ENCODE peak calls at places on chromosomes 5 and 9, in eight cellular contexts. One of them, this sample, is unnamed.

GRCh38 chr9:16143947-16144890 is 591.4 kb downstream of the CCDC171 start:
- DNase-seq in T-helper 2 cell: no peak
- DNase-seq in activated T-helper 1 cell treated with Interleukin-2 at 50 U/mL for 16 hours: no peak
- DNase-seq in naive thymus-derived CD8-positive, alpha-beta T cell: no peak
- DNase-seq in NCI-H774: no peak
- DNase-seq in stimulated activated naive CD8-positive, alpha-beta T cell treated with anti-CD3 and anti-CD28 coated beads, Interleukin-15, Interleukin-2, amounts not matched to agents 100 U/mL and 50 U/mL, for 24 hours: no peak
- DNase-seq in activated CD8-positive, alpha-beta T cell treated with anti-CD3 and anti-CD28 coated beads for 36 hours: no peak
- DNase-seq in CD8-positive, alpha-beta memory T cell: no peak
- DNase-seq in this sample: no peak

GRCh38 chr5:172186114-172186695 is 1.8 kb downstream of the STK10 start:
- DNase-seq in T-helper 2 cell: no peak
- DNase-seq in activated T-helper 1 cell treated with Interleukin-2 at 50 U/mL for 16 hours: no peak
- DNase-seq in naive thymus-derived CD8-positive, alpha-beta T cell: no peak
- DNase-seq in NCI-H774: no peak
- DNase-seq in stimulated activated naive CD8-positive, alpha-beta T cell treated with anti-CD3 and anti-CD28 coated beads, Interleukin-15, Interleukin-2, amounts not matched to agents 100 U/mL and 50 U/mL, for 24 hours: no peak
- DNase-seq in activated CD8-positive, alpha-beta T cell treated with anti-CD3 and anti-CD28 coated beads for 36 hours: no peak
- DNase-seq in CD8-positive, alpha-beta memory T cell: no peak
- DNase-seq in this sample: no peak

GRCh38 chr9:134406366-134407122 is 80.3 kb downstream of the RXRA start:
- DNase-seq in T-helper 2 cell: no peak
- DNase-seq in activated T-helper 1 cell treated with Interleukin-2 at 50 U/mL for 16 hours: no peak
- DNase-seq in naive thymus-derived CD8-positive, alpha-beta T cell: no peak
- DNase-seq in NCI-H774: no peak
- DNase-seq in stimulated activated naive CD8-positive, alpha-beta T cell treated with anti-CD3 and anti-CD28 coated beads, Interleukin-15, Interleukin-2, amounts not matched to agents 100 U/mL and 50 U/mL, for 24 hours: no peak
- DNase-seq in activated CD8-positive, alpha-beta T cell treated with anti-CD3 and anti-CD28 coated beads for 36 hours: no peak
- DNase-seq in CD8-positive, alpha-beta memory T cell: no peak
- DNase-seq in this sample: no peak

GRCh38 chr9:111559000-111559610 is 34.1 kb downstream of the ZNF483 start:
- DNase-seq in T-helper 2 cell: no peak
- DNase-seq in activated T-helper 1 cell treated with Interleukin-2 at 50 U/mL for 16 hours: no peak
- DNase-seq in naive thymus-derived CD8-positive, alpha-beta T cell: no peak
- DNase-seq in NCI-H774: no peak
- DNase-seq in stimulated activated naive CD8-positive, alpha-beta T cell treated with anti-CD3 and anti-CD28 coated beads, Interleukin-15, Interleukin-2, amounts not matched to agents 100 U/mL and 50 U/mL, for 24 hours: no peak
- DNase-seq in activated CD8-positive, alpha-beta T cell treated with anti-CD3 and anti-CD28 coated beads for 36 hours: no peak
- DNase-seq in CD8-positive, alpha-beta memory T cell: no peak
- DNase-seq in this sample: no peak

GRCh38 chr9:127446720-127447415 is 4.3 kb downstream of the RPL12 start:
- DNase-seq in T-helper 2 cell: no peak
- DNase-seq in activated T-helper 1 cell treated with Interleukin-2 at 50 U/mL for 16 hours: no peak
- DNase-seq in naive thymus-derived CD8-positive, alpha-beta T cell: no peak
- DNase-seq in NCI-H774: no peak
- DNase-seq in stimulated activated naive CD8-positive, alpha-beta T cell treated with anti-CD3 and anti-CD28 coated beads, Interleukin-15, Interleukin-2, amounts not matched to agents 100 U/mL and 50 U/mL, for 24 hours: no peak
- DNase-seq in activated CD8-positive, alpha-beta T cell treated with anti-CD3 and anti-CD28 coated beads for 36 hours: no peak
- DNase-seq in CD8-positive, alpha-beta memory T cell: no peak
- DNase-seq in this sample: no peak

GRCh38 chr5:180636403-180637075 is 12.9 kb downstream of the FLT4 start:
- DNase-seq in T-helper 2 cell: no peak
- DNase-seq in activated T-helper 1 cell treated with Interleukin-2 at 50 U/mL for 16 hours: no peak
- DNase-seq in naive thymus-derived CD8-positive, alpha-beta T cell: no peak
- DNase-seq in NCI-H774: no peak
- DNase-seq in stimulated activated naive CD8-positive, alpha-beta T cell treated with anti-CD3 and anti-CD28 coated beads, Interleukin-15, Interleukin-2, amounts not matched to agents 100 U/mL and 50 U/mL, for 24 hours: no peak
- DNase-seq in activated CD8-positive, alpha-beta T cell treated with anti-CD3 and anti-CD28 coated beads for 36 hours: no peak
- DNase-seq in CD8-positive, alpha-beta memory T cell: no peak
- DNase-seq in this sample: no peak

GRCh38 chr9:22175972-22176545 is 167.0 kb upstream of the CDKN2B start:
- DNase-seq in T-helper 2 cell: peak
- DNase-seq in activated T-helper 1 cell treated with Interleukin-2 at 50 U/mL for 16 hours: no peak
- DNase-seq in naive thymus-derived CD8-positive, alpha-beta T cell: no peak
- DNase-seq in NCI-H774: no peak
- DNase-seq in stimulated activated naive CD8-positive, alpha-beta T cell treated with anti-CD3 and anti-CD28 coated beads, Interleukin-15, Interleukin-2, amounts not matched to agents 100 U/mL and 50 U/mL, for 24 hours: no peak
- DNase-seq in activated CD8-positive, alpha-beta T cell treated with anti-CD3 and anti-CD28 coated beads for 36 hours: no peak
- DNase-seq in CD8-positive, alpha-beta memory T cell: no peak
- DNase-seq in this sample: no peak

GRCh38 chr9:98886691-98887229 is 56.9 kb upstream of the COL15A1 start:
- DNase-seq in T-helper 2 cell: no peak
- DNase-seq in activated T-helper 1 cell treated with Interleukin-2 at 50 U/mL for 16 hours: no peak
- DNase-seq in naive thymus-derived CD8-positive, alpha-beta T cell: no peak
- DNase-seq in NCI-H774: no peak
- DNase-seq in stimulated activated naive CD8-positive, alpha-beta T cell treated with anti-CD3 and anti-CD28 coated beads, Interleukin-15, Interleukin-2, amounts not matched to agents 100 U/mL and 50 U/mL, for 24 hours: no peak
- DNase-seq in activated CD8-positive, alpha-beta T cell treated with anti-CD3 and anti-CD28 coated beads for 36 hours: no peak
- DNase-seq in CD8-positive, alpha-beta memory T cell: no peak
- DNase-seq in this sample: no peak

GRCh38 chr5:40549611-40550010 is 130.1 kb upstream of the PTGER4 start:
- DNase-seq in T-helper 2 cell: no peak
- DNase-seq in activated T-helper 1 cell treated with Interleukin-2 at 50 U/mL for 16 hours: no peak
- DNase-seq in naive thymus-derived CD8-positive, alpha-beta T cell: no peak
- DNase-seq in NCI-H774: no peak
- DNase-seq in stimulated activated naive CD8-positive, alpha-beta T cell treated with anti-CD3 and anti-CD28 coated beads, Interleukin-15, Interleukin-2, amounts not matched to agents 100 U/mL and 50 U/mL, for 24 hours: no peak
- DNase-seq in activated CD8-positive, alpha-beta T cell treated with anti-CD3 and anti-CD28 coated beads for 36 hours: no peak
- DNase-seq in CD8-positive, alpha-beta memory T cell: no peak
- DNase-seq in this sample: no peak

GRCh38 chr5:55218966-55219365 is 8.1 kb downstream of the MCIDAS start:
- DNase-seq in T-helper 2 cell: no peak
- DNase-seq in activated T-helper 1 cell treated with Interleukin-2 at 50 U/mL for 16 hours: no peak
- DNase-seq in naive thymus-derived CD8-positive, alpha-beta T cell: no peak
- DNase-seq in NCI-H774: peak
- DNase-seq in stimulated activated naive CD8-positive, alpha-beta T cell treated with anti-CD3 and anti-CD28 coated beads, Interleukin-15, Interleukin-2, amounts not matched to agents 100 U/mL and 50 U/mL, for 24 hours: no peak
- DNase-seq in activated CD8-positive, alpha-beta T cell treated with anti-CD3 and anti-CD28 coated beads for 36 hours: no peak
- DNase-seq in CD8-positive, alpha-beta memory T cell: no peak
- DNase-seq in this sample: no peak

GRCh38 chr5:79878721-79879336 is 112.2 kb downstream of the MTX3 start:
- DNase-seq in T-helper 2 cell: peak
- DNase-seq in activated T-helper 1 cell treated with Interleukin-2 at 50 U/mL for 16 hours: no peak
- DNase-seq in naive thymus-derived CD8-positive, alpha-beta T cell: no peak
- DNase-seq in NCI-H774: no peak
- DNase-seq in stimulated activated naive CD8-positive, alpha-beta T cell treated with anti-CD3 and anti-CD28 coated beads, Interleukin-15, Interleukin-2, amounts not matched to agents 100 U/mL and 50 U/mL, for 24 hours: peak
- DNase-seq in activated CD8-positive, alpha-beta T cell treated with anti-CD3 and anti-CD28 coated beads for 36 hours: peak
- DNase-seq in CD8-positive, alpha-beta memory T cell: no peak
- DNase-seq in this sample: peak

GRCh38 chr5:169581580-169582227 is 1.9 kb upstream of the SPDL1 start:
- DNase-seq in T-helper 2 cell: peak
- DNase-seq in activated T-helper 1 cell treated with Interleukin-2 at 50 U/mL for 16 hours: peak
- DNase-seq in naive thymus-derived CD8-positive, alpha-beta T cell: peak
- DNase-seq in NCI-H774: peak
- DNase-seq in stimulated activated naive CD8-positive, alpha-beta T cell treated with anti-CD3 and anti-CD28 coated beads, Interleukin-15, Interleukin-2, amounts not matched to agents 100 U/mL and 50 U/mL, for 24 hours: peak
- DNase-seq in activated CD8-positive, alpha-beta T cell treated with anti-CD3 and anti-CD28 coated beads for 36 hours: peak
- DNase-seq in CD8-positive, alpha-beta memory T cell: peak
- DNase-seq in this sample: peak

GRCh38 chr5:128553747-128554146 is 15.7 kb upstream of the FBN2 start:
- DNase-seq in T-helper 2 cell: no peak
- DNase-seq in activated T-helper 1 cell treated with Interleukin-2 at 50 U/mL for 16 hours: no peak
- DNase-seq in naive thymus-derived CD8-positive, alpha-beta T cell: no peak
- DNase-seq in NCI-H774: no peak
- DNase-seq in stimulated activated naive CD8-positive, alpha-beta T cell treated with anti-CD3 and anti-CD28 coated beads, Interleukin-15, Interleukin-2, amounts not matched to agents 100 U/mL and 50 U/mL, for 24 hours: no peak
- DNase-seq in activated CD8-positive, alpha-beta T cell treated with anti-CD3 and anti-CD28 coated beads for 36 hours: no peak
- DNase-seq in CD8-positive, alpha-beta memory T cell: no peak
- DNase-seq in this sample: no peak

GRCh38 chr9:124770359-124771020 is 621 bp downstream of the NR6A1 start:
- DNase-seq in T-helper 2 cell: no peak
- DNase-seq in activated T-helper 1 cell treated with Interleukin-2 at 50 U/mL for 16 hours: no peak
- DNase-seq in naive thymus-derived CD8-positive, alpha-beta T cell: no peak
- DNase-seq in NCI-H774: no peak
- DNase-seq in stimulated activated naive CD8-positive, alpha-beta T cell treated with anti-CD3 and anti-CD28 coated beads, Interleukin-15, Interleukin-2, amounts not matched to agents 100 U/mL and 50 U/mL, for 24 hours: peak
- DNase-seq in activated CD8-positive, alpha-beta T cell treated with anti-CD3 and anti-CD28 coated beads for 36 hours: peak
- DNase-seq in CD8-positive, alpha-beta memory T cell: peak
- DNase-seq in this sample: peak

GRCh38 chr9:20898885-20899554 is 132.4 kb downstream of the HACD4 start:
- DNase-seq in T-helper 2 cell: no peak
- DNase-seq in activated T-helper 1 cell treated with Interleukin-2 at 50 U/mL for 16 hours: no peak
- DNase-seq in naive thymus-derived CD8-positive, alpha-beta T cell: no peak
- DNase-seq in NCI-H774: no peak
- DNase-seq in stimulated activated naive CD8-positive, alpha-beta T cell treated with anti-CD3 and anti-CD28 coated beads, Interleukin-15, Interleukin-2, amounts not matched to agents 100 U/mL and 50 U/mL, for 24 hours: no peak
- DNase-seq in activated CD8-positive, alpha-beta T cell treated with anti-CD3 and anti-CD28 coated beads for 36 hours: peak
- DNase-seq in CD8-positive, alpha-beta memory T cell: no peak
- DNase-seq in this sample: peak

GRCh38 chr5:84378420-84378819 is 6.3 kb downstream of the EDIL3 start:
- DNase-seq in T-helper 2 cell: no peak
- DNase-seq in activated T-helper 1 cell treated with Interleukin-2 at 50 U/mL for 16 hours: no peak
- DNase-seq in naive thymus-derived CD8-positive, alpha-beta T cell: no peak
- DNase-seq in NCI-H774: no peak
- DNase-seq in stimulated activated naive CD8-positive, alpha-beta T cell treated with anti-CD3 and anti-CD28 coated beads, Interleukin-15, Interleukin-2, amounts not matched to agents 100 U/mL and 50 U/mL, for 24 hours: no peak
- DNase-seq in activated CD8-positive, alpha-beta T cell treated with anti-CD3 and anti-CD28 coated beads for 36 hours: no peak
- DNase-seq in CD8-positive, alpha-beta memory T cell: no peak
- DNase-seq in this sample: no peak

GRCh38 chr9:126456802-126457547 is 130.3 kb downstream of the MVB12B start:
- DNase-seq in T-helper 2 cell: no peak
- DNase-seq in activated T-helper 1 cell treated with Interleukin-2 at 50 U/mL for 16 hours: no peak
- DNase-seq in naive thymus-derived CD8-positive, alpha-beta T cell: no peak
- DNase-seq in NCI-H774: no peak
- DNase-seq in stimulated activated naive CD8-positive, alpha-beta T cell treated with anti-CD3 and anti-CD28 coated beads, Interleukin-15, Interleukin-2, amounts not matched to agents 100 U/mL and 50 U/mL, for 24 hours: no peak
- DNase-seq in activated CD8-positive, alpha-beta T cell treated with anti-CD3 and anti-CD28 coated beads for 36 hours: no peak
- DNase-seq in CD8-positive, alpha-beta memory T cell: no peak
- DNase-seq in this sample: peak

GRCh38 chr5:135075621-135076585 is 41.9 kb upstream of the PITX1 start:
- DNase-seq in T-helper 2 cell: no peak
- DNase-seq in activated T-helper 1 cell treated with Interleukin-2 at 50 U/mL for 16 hours: no peak
- DNase-seq in naive thymus-derived CD8-positive, alpha-beta T cell: no peak
- DNase-seq in NCI-H774: no peak
- DNase-seq in stimulated activated naive CD8-positive, alpha-beta T cell treated with anti-CD3 and anti-CD28 coated beads, Interleukin-15, Interleukin-2, amounts not matched to agents 100 U/mL and 50 U/mL, for 24 hours: no peak
- DNase-seq in activated CD8-positive, alpha-beta T cell treated with anti-CD3 and anti-CD28 coated beads for 36 hours: no peak
- DNase-seq in CD8-positive, alpha-beta memory T cell: no peak
- DNase-seq in this sample: no peak

GRCh38 chr5:28265877-28266276 is 1227.5 kb upstream of the CDH9 start:
- DNase-seq in T-helper 2 cell: no peak
- DNase-seq in activated T-helper 1 cell treated with Interleukin-2 at 50 U/mL for 16 hours: no peak
- DNase-seq in naive thymus-derived CD8-positive, alpha-beta T cell: no peak
- DNase-seq in NCI-H774: no peak
- DNase-seq in stimulated activated naive CD8-positive, alpha-beta T cell treated with anti-CD3 and anti-CD28 coated beads, Interleukin-15, Interleukin-2, amounts not matched to agents 100 U/mL and 50 U/mL, for 24 hours: no peak
- DNase-seq in activated CD8-positive, alpha-beta T cell treated with anti-CD3 and anti-CD28 coated beads for 36 hours: no peak
- DNase-seq in CD8-positive, alpha-beta memory T cell: no peak
- DNase-seq in this sample: no peak

GRCh38 chr5:6914336-6914735 is 201.1 kb downstream of the TENT4A start:
- DNase-seq in T-helper 2 cell: no peak
- DNase-seq in activated T-helper 1 cell treated with Interleukin-2 at 50 U/mL for 16 hours: no peak
- DNase-seq in naive thymus-derived CD8-positive, alpha-beta T cell: no peak
- DNase-seq in NCI-H774: no peak
- DNase-seq in stimulated activated naive CD8-positive, alpha-beta T cell treated with anti-CD3 and anti-CD28 coated beads, Interleukin-15, Interleukin-2, amounts not matched to agents 100 U/mL and 50 U/mL, for 24 hours: no peak
- DNase-seq in activated CD8-positive, alpha-beta T cell treated with anti-CD3 and anti-CD28 coated beads for 36 hours: no peak
- DNase-seq in CD8-positive, alpha-beta memory T cell: no peak
- DNase-seq in this sample: no peak

GRCh38 chr9:21153688-21154608 is 12.3 kb upstream of the IFNW1 start:
- DNase-seq in T-helper 2 cell: peak
- DNase-seq in activated T-helper 1 cell treated with Interleukin-2 at 50 U/mL for 16 hours: no peak
- DNase-seq in naive thymus-derived CD8-positive, alpha-beta T cell: no peak
- DNase-seq in NCI-H774: peak
- DNase-seq in stimulated activated naive CD8-positive, alpha-beta T cell treated with anti-CD3 and anti-CD28 coated beads, Interleukin-15, Interleukin-2, amounts not matched to agents 100 U/mL and 50 U/mL, for 24 hours: no peak
- DNase-seq in activated CD8-positive, alpha-beta T cell treated with anti-CD3 and anti-CD28 coated beads for 36 hours: peak
- DNase-seq in CD8-positive, alpha-beta memory T cell: no peak
- DNase-seq in this sample: no peak

GRCh38 chr9:98860871-98861293 is 53.4 kb downstream of the GALNT12 start:
- DNase-seq in T-helper 2 cell: no peak
- DNase-seq in activated T-helper 1 cell treated with Interleukin-2 at 50 U/mL for 16 hours: no peak
- DNase-seq in naive thymus-derived CD8-positive, alpha-beta T cell: no peak
- DNase-seq in NCI-H774: no peak
- DNase-seq in stimulated activated naive CD8-positive, alpha-beta T cell treated with anti-CD3 and anti-CD28 coated beads, Interleukin-15, Interleukin-2, amounts not matched to agents 100 U/mL and 50 U/mL, for 24 hours: no peak
- DNase-seq in activated CD8-positive, alpha-beta T cell treated with anti-CD3 and anti-CD28 coated beads for 36 hours: no peak
- DNase-seq in CD8-positive, alpha-beta memory T cell: no peak
- DNase-seq in this sample: no peak

This sample was measured in activated CD4-positive, alpha-beta memory T cell treated with anti-CD3 and anti-CD28 coated beads for 36 hours.